ENCODE peak calls at places on chromosomes 12 and 14, in five cellular contexts. One of them, this sample, is unnamed.

GRCh38 chr12:4355843-4356327 is 23.6 kb downstream of the FGF23 start:
- DNase-seq in AG04450: no peak
- DNase-seq in RWPE1: no peak
- DNase-seq in B cell: peak; percentile 33
- DNase-seq in testis: peak; percentile 74
- DNase-seq in this sample: peak; percentile 41

GRCh38 chr14:80944861-80945617 is 3.5 kb upstream of the CEP128 start:
- DNase-seq in AG04450: no peak
- DNase-seq in RWPE1: no peak
- DNase-seq in B cell: no peak
- DNase-seq in testis: no peak
- DNase-seq in this sample: no peak

GRCh38 chr12:103548622-103549601 is 38.2 kb upstream of the STAB2 start:
- DNase-seq in AG04450: peak; percentile 36
- DNase-seq in RWPE1: peak; percentile 73
- DNase-seq in B cell: peak; percentile 80
- DNase-seq in testis: peak; percentile 82
- DNase-seq in this sample: peak; percentile 49

GRCh38 chr12:78279567-78279966 is 448.9 kb downstream of the NAV3 start:
- DNase-seq in AG04450: no peak
- DNase-seq in RWPE1: no peak
- DNase-seq in B cell: no peak
- DNase-seq in testis: no peak
- DNase-seq in this sample: no peak

GRCh38 chr12:105679982-105680381 is 349.5 kb downstream of the C12orf75 start:
- DNase-seq in AG04450: no peak
- DNase-seq in RWPE1: no peak
- DNase-seq in B cell: no peak
- DNase-seq in testis: no peak
- DNase-seq in this sample: no peak

GRCh38 chr12:22656835-22657234 is 31.9 kb downstream of the ETNK1 start:
- DNase-seq in AG04450: no peak
- DNase-seq in RWPE1: no peak
- DNase-seq in B cell: no peak
- DNase-seq in testis: no peak
- DNase-seq in this sample: no peak

GRCh38 chr12:130506844-130507243 is 169.2 kb downstream of the PIWIL1 start:
- DNase-seq in AG04450: no peak
- DNase-seq in RWPE1: no peak
- DNase-seq in B cell: no peak
- DNase-seq in testis: peak; percentile 89
- DNase-seq in this sample: no peak

GRCh38 chr14:44935155-44935554 is 26.6 kb downstream of the KLHL28 start:
- DNase-seq in AG04450: no peak
- DNase-seq in RWPE1: no peak
- DNase-seq in B cell: no peak
- DNase-seq in testis: no peak
- DNase-seq in this sample: no peak

GRCh38 chr12:62998454-62998853 is 63.5 kb upstream of the PPM1H start:
- DNase-seq in AG04450: no peak
- DNase-seq in RWPE1: no peak
- DNase-seq in B cell: no peak
- DNase-seq in testis: no peak
- DNase-seq in this sample: no peak

GRCh38 chr12:21353487-21353886 is 18.8 kb upstream of the SLCO1A2 start:
- DNase-seq in AG04450: no peak
- DNase-seq in RWPE1: no peak
- DNase-seq in B cell: no peak
- DNase-seq in testis: no peak
- DNase-seq in this sample: no peak

GRCh38 chr12:91958816-91959215 is 186.8 kb downstream of the BTG1 start:
- DNase-seq in AG04450: peak; percentile 54
- DNase-seq in RWPE1: no peak
- DNase-seq in B cell: no peak
- DNase-seq in testis: no peak
- DNase-seq in this sample: no peak

GRCh38 chr12:92928431-92928961 is 599 bp downstream of the EEA1 start:
- DNase-seq in AG04450: no peak
- DNase-seq in RWPE1: no peak
- DNase-seq in B cell: peak; percentile 69
- DNase-seq in testis: peak; percentile 32
- DNase-seq in this sample: no peak

GRCh38 chr12:83848702-83849101 is 1063.9 kb downstream of the SLC6A15 start:
- DNase-seq in AG04450: no peak
- DNase-seq in RWPE1: no peak
- DNase-seq in B cell: no peak
- DNase-seq in testis: no peak
- DNase-seq in this sample: no peak

GRCh38 chr12:127144770-127145169 is 1122.2 kb upstream of the TMEM132C start:
- DNase-seq in AG04450: no peak
- DNase-seq in RWPE1: no peak
- DNase-seq in B cell: no peak
- DNase-seq in testis: no peak
- DNase-seq in this sample: no peak

GRCh38 chr14:61334197-61334701 is 12.9 kb downstream of the PRKCH start:
- DNase-seq in AG04450: no peak
- DNase-seq in RWPE1: no peak
- DNase-seq in B cell: no peak
- DNase-seq in testis: no peak
- DNase-seq in this sample: no peak

GRCh38 chr14:75577724-75578098 is 709 bp upstream of the FLVCR2 start:
- DNase-seq in AG04450: peak; percentile 55
- DNase-seq in RWPE1: peak; percentile 85
- DNase-seq in B cell: peak; percentile 79
- DNase-seq in testis: peak; percentile 96
- DNase-seq in this sample: peak; percentile 88

GRCh38 chr12:3534511-3534910 is 43.5 kb downstream of the PRMT8 start:
- DNase-seq in AG04450: no peak
- DNase-seq in RWPE1: no peak
- DNase-seq in B cell: no peak
- DNase-seq in testis: no peak
- DNase-seq in this sample: no peak

GRCh38 chr12:101628669-101629068 is 33.9 kb downstream of the MYBPC1 start:
- DNase-seq in AG04450: no peak
- DNase-seq in RWPE1: no peak
- DNase-seq in B cell: no peak
- DNase-seq in testis: no peak
- DNase-seq in this sample: no peak

GRCh38 chr12:115424003-115424402 is 740.0 kb upstream of the TBX3 start:
- DNase-seq in AG04450: no peak
- DNase-seq in RWPE1: no peak
- DNase-seq in B cell: no peak
- DNase-seq in testis: no peak
- DNase-seq in this sample: no peak

GRCh38 chr12:128867466-128867865 is 14.2 kb downstream of the GLT1D1 start:
- DNase-seq in AG04450: no peak
- DNase-seq in RWPE1: no peak
- DNase-seq in B cell: no peak
- DNase-seq in testis: no peak
- DNase-seq in this sample: no peak

GRCh38 chr12:123038966-123039365 is 58.5 kb downstream of the ARL6IP4 start:
- DNase-seq in AG04450: no peak
- DNase-seq in RWPE1: no peak
- DNase-seq in B cell: no peak
- DNase-seq in testis: no peak
- DNase-seq in this sample: no peak

GRCh38 chr12:6833189-6833890 is 5.1 kb downstream of the P3H3 start:
- DNase-seq in AG04450: no peak
- DNase-seq in RWPE1: no peak
- DNase-seq in B cell: no peak
- DNase-seq in testis: no peak
- DNase-seq in this sample: no peak

GRCh38 chr12:90959538-90960139 is 4.7 kb upstream of the CCER1 start:
- DNase-seq in AG04450: no peak
- DNase-seq in RWPE1: peak; percentile 26
- DNase-seq in B cell: peak; percentile 40
- DNase-seq in testis: peak; percentile 52
- DNase-seq in this sample: peak; percentile 26

GRCh38 chr14:95319312-95320075 is at the start of gene CLMN:
- DNase-seq in AG04450: no peak
- DNase-seq in RWPE1: peak; percentile 67
- DNase-seq in B cell: peak; percentile 83
- DNase-seq in testis: peak; percentile 39
- DNase-seq in this sample: peak; percentile 77

GRCh38 chr14:103915616-103916015 is 12.6 kb upstream of the TDRD9 start:
- DNase-seq in AG04450: no peak
- DNase-seq in RWPE1: no peak
- DNase-seq in B cell: no peak
- DNase-seq in testis: no peak
- DNase-seq in this sample: no peak

GRCh38 chr12:58925111-58925732 is 4.9 kb upstream of the LRIG3 start:
- DNase-seq in AG04450: no peak
- DNase-seq in RWPE1: no peak
- DNase-seq in B cell: no peak
- DNase-seq in testis: no peak
- DNase-seq in this sample: no peak

GRCh38 chr14:104746951-104747481 is 5.9 kb upstream of the SIVA1 start:
- DNase-seq in AG04450: no peak
- DNase-seq in RWPE1: no peak
- DNase-seq in B cell: no peak
- DNase-seq in testis: no peak
- DNase-seq in this sample: no peak

GRCh38 chr12:96108321-96108720 is 72.9 kb upstream of the LTA4H start:
- DNase-seq in AG04450: no peak
- DNase-seq in RWPE1: no peak
- DNase-seq in B cell: peak; percentile 43
- DNase-seq in testis: no peak
- DNase-seq in this sample: no peak

GRCh38 chr12:30624009-30624408 is 71.7 kb downstream of the IPO8 start:
- DNase-seq in AG04450: no peak
- DNase-seq in RWPE1: no peak
- DNase-seq in B cell: no peak
- DNase-seq in testis: no peak
- DNase-seq in this sample: no peak
- TF ChIP-seq CTCF in AG04450: no peak
- TF ChIP-seq CTCF in RWPE1: no peak
- TF ChIP-seq CTCF in B cell: no peak
- TF ChIP-seq CTCF in testis: no peak
- TF ChIP-seq CTCF in this sample: no peak

GRCh38 chr12:108854453-108855283 is 2.7 kb downstream of the SSH1 start:
- DNase-seq in AG04450: peak; percentile 93
- DNase-seq in RWPE1: peak; percentile 84
- DNase-seq in B cell: no peak
- DNase-seq in testis: peak; percentile 42
- DNase-seq in this sample: peak; percentile 65
- TF ChIP-seq CTCF in AG04450: no peak
- TF ChIP-seq CTCF in RWPE1: no peak
- TF ChIP-seq CTCF in B cell: no peak
- TF ChIP-seq CTCF in testis: no peak
- TF ChIP-seq CTCF in this sample: no peak

DNA sequence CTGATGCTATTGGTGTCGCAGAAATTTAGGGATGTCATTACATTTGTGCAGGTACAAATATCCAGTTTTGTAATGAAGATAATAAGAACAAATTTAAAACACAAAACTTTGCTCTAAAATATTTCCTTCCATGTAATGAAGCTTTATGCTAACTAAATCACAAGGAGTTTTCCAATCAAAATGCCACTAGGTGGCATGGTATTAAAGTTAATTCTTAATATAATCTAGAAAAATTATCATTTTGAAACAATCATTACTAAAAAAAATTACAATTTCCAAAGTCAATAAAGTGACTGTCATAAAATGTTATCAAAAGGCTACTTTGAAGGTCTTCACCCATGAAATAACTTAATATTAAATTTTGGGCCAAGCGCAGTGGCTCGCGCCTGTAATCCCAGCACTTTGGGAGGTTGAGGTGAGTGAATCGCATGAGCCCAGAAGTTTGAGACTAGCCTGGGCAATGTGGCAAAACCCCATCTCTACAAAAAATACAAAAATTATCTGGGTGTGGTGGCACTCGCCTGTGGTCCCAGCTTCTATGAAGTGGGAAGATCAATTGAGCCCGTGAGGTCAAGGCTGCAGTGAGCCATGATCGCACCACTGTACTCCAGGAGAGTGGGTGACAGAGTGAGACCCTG is 77.4 kb downstream of the KIF21A start:
- DNase-seq in AG04450: no peak
- DNase-seq in RWPE1: no peak
- DNase-seq in B cell: no peak
- DNase-seq in testis: no peak
- DNase-seq in this sample: no peak
- TF ChIP-seq CTCF in AG04450: no peak
- TF ChIP-seq CTCF in RWPE1: peak; percentile 16
- TF ChIP-seq CTCF in B cell: no peak
- TF ChIP-seq CTCF in testis: no peak
- TF ChIP-seq CTCF in this sample: no peak

DNA sequence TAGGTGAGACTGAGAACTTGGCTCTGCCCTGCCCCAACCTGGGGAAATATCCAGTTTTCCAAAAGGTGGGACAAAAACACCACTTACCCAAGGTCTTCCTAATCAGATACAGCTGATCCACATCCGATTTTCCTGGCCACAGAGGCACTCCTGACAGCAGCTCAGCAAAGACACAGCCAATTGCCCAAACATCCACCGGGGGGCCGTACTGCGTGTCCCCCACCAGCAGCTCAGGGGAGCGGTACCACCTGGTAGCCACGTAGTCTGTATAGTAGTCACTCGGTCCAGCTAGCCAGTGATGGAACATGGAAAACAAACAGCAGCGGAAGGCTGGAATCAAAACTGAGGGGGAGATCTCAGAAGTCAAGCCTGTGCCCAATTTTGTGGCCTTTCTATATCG is 28.8 kb downstream of the DMAC2L start:
- DNase-seq in AG04450: no peak
- DNase-seq in RWPE1: no peak
- DNase-seq in B cell: no peak
- DNase-seq in testis: no peak
- DNase-seq in this sample: no peak
- TF ChIP-seq CTCF in AG04450: peak; percentile 27
- TF ChIP-seq CTCF in RWPE1: no peak
- TF ChIP-seq CTCF in B cell: no peak
- TF ChIP-seq CTCF in testis: no peak
- TF ChIP-seq CTCF in this sample: peak; percentile 17

GRCh38 chr12:49110191-49111155 is at the start of gene LMBR1L:
- DNase-seq in AG04450: peak; percentile 95
- DNase-seq in RWPE1: peak; percentile 100
- DNase-seq in B cell: peak; percentile 96
- DNase-seq in testis: peak; percentile 98
- DNase-seq in this sample: peak; percentile 99
- TF ChIP-seq CTCF in AG04450: peak; percentile 59
- TF ChIP-seq CTCF in RWPE1: peak; percentile 47
- TF ChIP-seq CTCF in B cell: peak; percentile 66
- TF ChIP-seq CTCF in testis: peak; percentile 74
- TF ChIP-seq CTCF in this sample: peak; percentile 9

GRCh38 chr12:131862084-131862441 is 32.4 kb upstream of the ULK1 start:
- DNase-seq in AG04450: no peak
- DNase-seq in RWPE1: no peak
- DNase-seq in B cell: no peak
- DNase-seq in testis: no peak
- DNase-seq in this sample: no peak
- TF ChIP-seq CTCF in AG04450: no peak
- TF ChIP-seq CTCF in RWPE1: no peak
- TF ChIP-seq CTCF in B cell: no peak
- TF ChIP-seq CTCF in testis: no peak
- TF ChIP-seq CTCF in this sample: no peak